ENCODE peak calls at places on chromosomes 1 and 21, in nine cellular contexts. F is transverse colon, B is K562, N is suprapubic skin, T is H1, K is GM23338, X is HepG2, A is breast epithelium, L is HL-60. G is an unnamed sample.

GRCh38 chr21:45607021-45607921 is 36.3 kb upstream of the PCBP3 start:
- DNase-seq in T (no peak), B (no peak), L (no peak), K (peak; percentile 21), A (no peak), X (no peak), F (no peak), N (peak; percentile 32), G (no peak)

GRCh38 chr21:42763578-42764442 is 110.4 kb downstream of the PDE9A start:
- DNase-seq in B (peak; percentile 34), N (no peak), A (no peak), L (peak; percentile 70), F (no peak), K (no peak), X (no peak), T (no peak), G (no peak)

GRCh38 chr1:225940385-225941151 is 452 bp downstream of the LEFTY2 start:
- DNase-seq in T (no peak), F (no peak), A (no peak), X (no peak), K (no peak), B (no peak), N (no peak), L (no peak), G (no peak)

GRCh38 chr1:177646757-177647730 is 322.8 kb downstream of the SEC16B start:
- DNase-seq in N (no peak), L (no peak), A (no peak), T (no peak), X (peak; percentile 29), F (no peak), B (no peak), K (peak; percentile 1), G (no peak)

GRCh38 chr1:94061513-94062443 is 59.2 kb downstream of the ABCA4 start:
- DNase-seq in A (peak; percentile 36), K (peak; percentile 86), N (peak; percentile 82), T (no peak), B (peak; percentile 55), F (peak; percentile 65), L (peak; percentile 48), X (peak; percentile 97), G (peak; percentile 67)

GRCh38 chr1:187696092-187696491 is 867.3 kb downstream of the PLA2G4A start:
- DNase-seq in K (no peak), L (no peak), T (no peak), F (no peak), A (no peak), X (no peak), N (no peak), B (no peak), G (no peak)

GRCh38 chr1:232922475-232922874 is 27.9 kb upstream of the NTPCR start:
- DNase-seq in T (no peak), A (no peak), B (no peak), K (no peak), F (no peak), X (no peak), N (no peak), L (no peak), G (no peak)

GRCh38 chr1:169060906-169061683 is 45.4 kb upstream of the ATP1B1 start:
- DNase-seq in F (no peak), T (no peak), N (no peak), L (peak; percentile 61), K (no peak), B (peak; percentile 35), A (no peak), X (no peak), G (no peak)

GRCh38 chr1:40860706-40861226 is 1.4 kb downstream of the CITED4 start:
- DNase-seq in F (no peak), L (peak; percentile 95), X (no peak), T (no peak), K (no peak), B (no peak), A (peak; percentile 41), N (no peak), G (no peak)
- H3K4me3 ChIP-seq in F (peak overlapping the region; percentile 80), L (peak overlapping the region; percentile 51), X (peak overlapping the region; percentile 38), T (peak overlapping the region; percentile 53), K (peak overlapping the region; percentile 66), B (no peak overlapping the region), A (peak overlapping the region; percentile 88), N (peak overlapping the region; percentile 94), G (peak overlapping the region; percentile 77)

GRCh38 chr1:207317561-207317960 is 3.9 kb upstream of the CD55 start:
- DNase-seq in X (no peak), A (no peak), T (no peak), K (no peak), L (no peak), N (no peak), B (peak; percentile 26), F (no peak), G (no peak)

GRCh38 chr1:207316141-207316540 is 5.3 kb upstream of the CD55 start:
- DNase-seq in X (no peak), L (peak; percentile 20), B (no peak), A (peak; percentile 69), T (no peak), N (no peak), K (peak; percentile 13), F (no peak), G (peak; percentile 59)

GRCh38 chr1:207316622-207317510 is 4.6 kb upstream of the CD55 start:
- DNase-seq in L (peak; percentile 95), K (peak; percentile 80), F (peak; percentile 54), N (no peak), B (peak; percentile 65), A (peak; percentile 91), X (no peak), T (no peak), G (peak; percentile 93)

GRCh38 chr1:207319207-207319606 is 2.3 kb upstream of the CD55 start:
- DNase-seq in K (no peak), L (no peak), X (no peak), T (no peak), F (no peak), A (no peak), N (no peak), B (peak; percentile 32), G (no peak)

GRCh38 chr1:207318072-207318619 is 3.3 kb upstream of the CD55 start:
- DNase-seq in K (no peak), N (no peak), A (no peak), B (peak; percentile 72), T (no peak), X (no peak), F (no peak), L (no peak), G (no peak)
- H3K27ac ChIP-seq in K (no peak overlapping the region), N (peak overlapping the region; percentile 85), A (peak overlapping the region; percentile 16), B (peak overlapping the region; percentile 0), T (no peak overlapping the region), X (no peak overlapping the region), F (no peak overlapping the region), L (no peak overlapping the region), G (peak overlapping the region; percentile 68)

GRCh38 chr1:218430346-218430745 is 85.2 kb downstream of the TGFB2 start:
- DNase-seq in K (no peak), X (no peak), F (no peak), A (no peak), N (no peak), L (no peak), B (no peak), T (no peak), G (no peak)

GRCh38 chr1:218429301-218429700 is 84.2 kb downstream of the TGFB2 start:
- DNase-seq in L (no peak), A (no peak), B (no peak), N (no peak), K (no peak), F (no peak), X (no peak), T (no peak), G (no peak)

GRCh38 chr1:218424528-218424927 is 79.4 kb downstream of the TGFB2 start:
- DNase-seq in A (no peak), F (no peak), T (no peak), X (no peak), B (no peak), L (no peak), K (no peak), N (no peak), G (no peak)

GRCh38 chr1:218425647-218426342 is 80.7 kb downstream of the TGFB2 start:
- DNase-seq in L (no peak), F (no peak), N (no peak), A (no peak), B (no peak), K (no peak), X (peak; percentile 72), T (no peak), G (no peak)

GRCh38 chr1:218426343-218426657 is 81.2 kb downstream of the TGFB2 start:
- DNase-seq in B (no peak), X (peak; percentile 95), L (no peak), F (no peak), K (no peak), A (peak; percentile 50), N (no peak), T (no peak), G (no peak)
- TF ChIP-seq POLR2AphosphoS5 in B (no peak), X (no peak), L (no peak), F (no peak), K (no peak), A (no peak), N (no peak), T (no peak), G (no peak)

GRCh38 chr1:172654535-172654934 is 4.4 kb upstream of the FASLG start:
- DNase-seq in B (peak; percentile 38), T (no peak), F (no peak), X (no peak), A (no peak), L (no peak), K (no peak), N (no peak), G (no peak)
- H3K4me3 ChIP-seq in B (no peak overlapping the region), T (no peak overlapping the region), F (no peak overlapping the region), X (no peak overlapping the region), A (no peak overlapping the region), L (no peak overlapping the region), K (no peak overlapping the region), N (no peak overlapping the region), G (no peak overlapping the region)

GRCh38 chr1:219651993-219652392 is 39.1 kb upstream of the ZC3H11B start:
- DNase-seq in F (no peak), K (no peak), B (no peak), L (no peak), X (no peak), T (no peak), A (no peak), N (no peak), G (no peak)
- H3K27ac ChIP-seq in F (no peak overlapping the region), K (no peak overlapping the region), B (no peak overlapping the region), L (no peak overlapping the region), X (no peak overlapping the region), T (no peak overlapping the region), A (no peak overlapping the region), N (no peak overlapping the region), G (no peak overlapping the region)

GRCh38 chr1:156657161-156657970 is 15.4 kb downstream of the BCAN start:
- DNase-seq in L (peak; percentile 28), A (peak; percentile 74), F (peak; percentile 83), X (no peak), B (peak; percentile 84), N (peak; percentile 88), T (no peak), K (peak; percentile 81), G (peak; percentile 57)
- TF ChIP-seq POLR2AphosphoS5 in L (no peak), A (no peak), F (no peak), X (no peak), B (no peak), N (no peak), T (no peak), K (peak; percentile 4), G (no peak)

G was measured in prostate gland.